ENCODE peak calls at places on chromosomes 2 and 18, in eight cellular contexts. V, F, C, A, J, G, K and P are unnamed samples.

GRCh38 chr2:239495816-239496371 is 95.1 kb upstream of the HDAC4 start:
- DNase-seq in G (no peak), V (no peak), K (no peak), C (no peak), A (no peak), F (no peak), J (no peak), P (no peak)

GRCh38 chr18:2903006-2903405 is 56.2 kb downstream of the EMILIN2 start:
- DNase-seq in J (peak; percentile 53), K (no peak), C (peak; percentile 34), A (peak; percentile 86), V (no peak), G (no peak), F (peak; percentile 61), P (peak; percentile 67)

GRCh38 chr18:52082250-52082649 is 257.7 kb upstream of the DCC start:
- DNase-seq in C (no peak), A (no peak), F (no peak), K (no peak), V (no peak), J (no peak), G (no peak), P (no peak)

GRCh38 chr2:8993902-8994278 is 9.6 kb downstream of the MBOAT2 start:
- DNase-seq in F (no peak), A (no peak), J (no peak), V (no peak), K (no peak), C (no peak), G (no peak), P (no peak)

GRCh38 chr2:181120625-181121024 is 140.2 kb downstream of the UBE2E3 start:
- DNase-seq in G (no peak), F (no peak), A (no peak), J (no peak), C (no peak), V (no peak), K (no peak), P (no peak)

GRCh38 chr2:6434396-6434795 is 431.3 kb downstream of the CMPK2 start:
- DNase-seq in V (no peak), K (no peak), C (no peak), J (no peak), F (no peak), A (no peak), G (no peak), P (no peak)

GRCh38 chr2:63018439-63018838 is 32.2 kb upstream of the OTX1 start:
- DNase-seq in A (no peak), F (no peak), G (no peak), K (no peak), J (no peak), C (no peak), V (no peak), P (no peak)

GRCh38 chr2:226683196-226683595 is 116.4 kb downstream of the IRS1 start:
- DNase-seq in V (no peak), G (no peak), J (no peak), A (no peak), F (peak; percentile 28), K (no peak), C (no peak), P (no peak)

GRCh38 chr2:79487371-79487770 is 25.5 kb upstream of the CTNNA2 start:
- DNase-seq in G (no peak), K (no peak), A (no peak), F (no peak), V (no peak), J (no peak), C (no peak), P (no peak)

GRCh38 chr2:215825709-215826108 is 187.6 kb downstream of the MREG start:
- DNase-seq in G (no peak), J (no peak), A (no peak), F (no peak), K (no peak), C (no peak), V (no peak), P (no peak)

GRCh38 chr2:204720874-204721273 is 175.6 kb downstream of the PARD3B start:
- DNase-seq in G (no peak), F (no peak), K (no peak), J (no peak), C (no peak), V (no peak), A (no peak), P (no peak)

GRCh38 chr18:58562146-58562998 is 66.5 kb downstream of the ALPK2 start:
- DNase-seq in K (no peak), V (no peak), J (no peak), C (no peak), F (peak; percentile 28), A (no peak), G (no peak), P (no peak)
- TF ChIP-seq POLR2A in K (no peak), V (no peak), J (no peak), C (no peak), F (no peak), A (no peak), G (no peak), P (no peak)

GRCh38 chr18:21295101-21295500 is 53.1 kb downstream of the GREB1L start:
- DNase-seq in A (no peak), G (no peak), J (no peak), V (no peak), K (no peak), F (no peak), C (no peak), P (no peak)
- TF ChIP-seq POLR2A in A (no peak), G (no peak), J (no peak), V (no peak), K (no peak), F (no peak), C (no peak), P (no peak)

GRCh38 chr2:206163251-206163880 is 3.7 kb downstream of the EEF1B2 start:
- DNase-seq in J (no peak), A (no peak), K (peak; percentile 33), F (no peak), V (no peak), C (no peak), G (no peak), P (no peak)
- TF ChIP-seq POLR2A in J (no peak), A (no peak), K (no peak), F (no peak), V (no peak), C (no peak), G (no peak), P (no peak)

GRCh38 chr2:108360776-108361468 is 16.8 kb upstream of the SULT1C4 start:
- DNase-seq in J (peak; percentile 52), K (no peak), G (no peak), C (no peak), V (no peak), A (no peak), F (no peak), P (no peak)

GRCh38 chr2:108354171-108354570 is 23.6 kb upstream of the SULT1C4 start:
- DNase-seq in A (no peak), J (no peak), K (peak; percentile 19), V (no peak), C (no peak), F (no peak), G (no peak), P (no peak)

GRCh38 chr2:108351889-108352288 is 25.9 kb upstream of the SULT1C4 start:
- DNase-seq in V (no peak), J (peak; percentile 36), C (no peak), F (no peak), G (no peak), K (no peak), A (no peak), P (no peak)

GRCh38 chr2:108355907-108356734 is 21.6 kb upstream of the SULT1C4 start:
- DNase-seq in F (no peak), C (no peak), G (no peak), K (peak; percentile 8), J (peak; percentile 56), V (no peak), A (no peak), P (no peak)
- TF ChIP-seq POLR2A in F (no peak), C (no peak), G (no peak), K (no peak), J (peak; percentile 98), V (no peak), A (no peak), P (no peak)

GRCh38 chr2:194822657-194823056 is 834.4 kb upstream of the SLC39A10 start:
- DNase-seq in F (no peak), V (no peak), G (no peak), J (no peak), A (no peak), K (no peak), C (no peak), P (no peak)

GRCh38 chr2:194826241-194826640 is 830.8 kb upstream of the SLC39A10 start:
- DNase-seq in G (no peak), C (no peak), V (no peak), K (no peak), A (no peak), J (no peak), F (no peak), P (no peak)

GRCh38 chr2:194824450-194824849 is 832.6 kb upstream of the SLC39A10 start:
- DNase-seq in C (no peak), K (no peak), J (no peak), A (no peak), F (no peak), G (no peak), V (no peak), P (no peak)

GRCh38 chr2:194819367-194819766 is 837.7 kb upstream of the SLC39A10 start:
- DNase-seq in K (peak; percentile 7), F (no peak), J (no peak), G (no peak), C (no peak), A (no peak), V (no peak), P (no peak)

DNA sequence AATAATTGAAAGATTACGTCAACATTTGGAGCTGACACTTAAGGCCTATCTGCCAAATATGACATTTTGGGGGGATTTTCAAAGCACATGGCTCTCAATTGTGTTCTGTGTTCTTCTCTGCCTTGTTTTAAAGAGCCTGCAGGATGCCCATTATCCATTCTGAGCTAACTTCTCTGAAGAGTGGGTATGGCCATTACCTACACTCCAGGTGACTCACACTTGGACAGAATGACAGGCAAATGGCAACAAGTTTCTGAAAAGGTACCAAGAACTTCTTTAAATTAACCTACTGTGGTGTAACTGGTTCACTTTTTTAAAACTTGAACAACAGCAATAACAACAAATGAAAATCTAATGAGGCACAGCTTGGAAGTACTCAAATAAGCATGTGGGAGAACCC is 834.9 kb upstream of the SLC39A10 start:
- DNase-seq in V (no peak), A (no peak), F (no peak), G (no peak), J (no peak), K (no peak), C (no peak), P (no peak)
- TF ChIP-seq POLR2A in V (no peak), A (no peak), F (no peak), G (no peak), J (no peak), K (no peak), C (no peak), P (no peak)

GRCh38 chr2:225318440-225318839 is 81.1 kb upstream of the NYAP2 start:
- DNase-seq in J (no peak), A (no peak), K (no peak), G (no peak), C (no peak), V (no peak), F (no peak), P (no peak)
- TF ChIP-seq POLR2A in J (no peak), A (no peak), K (no peak), G (no peak), C (no peak), V (no peak), F (no peak), P (no peak)

DNA sequence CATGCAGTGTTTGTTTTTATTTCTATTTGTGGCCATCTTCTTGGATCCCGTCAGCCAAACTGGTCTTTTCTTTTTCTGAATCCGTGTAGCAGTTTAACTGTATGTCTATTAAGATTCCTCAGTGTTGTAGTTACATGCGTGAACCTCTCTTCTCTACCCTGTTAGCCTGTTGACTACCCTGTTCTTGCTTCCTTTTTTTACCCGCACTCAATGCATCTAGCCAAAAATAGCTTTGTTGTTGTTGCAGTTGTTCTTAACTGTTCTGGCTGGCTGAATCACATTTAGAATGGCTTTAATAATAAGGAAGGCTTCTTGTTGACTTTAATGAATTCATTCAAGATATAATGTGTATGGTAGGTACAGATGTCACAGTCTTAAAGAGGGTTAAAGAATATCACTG is 137.1 kb downstream of the LCLAT1 start:
- DNase-seq in V (no peak), A (no peak), J (no peak), C (no peak), K (no peak), F (no peak), G (no peak), P (no peak)
- TF ChIP-seq POLR2A in V (no peak), A (no peak), J (no peak), C (no peak), K (no peak), F (no peak), G (no peak), P (no peak)